ENCODE peak calls at places on chromosome 20, in six cellular contexts. U, N, B, J, S and R are unnamed samples.

GRCh38 chr20:37543828-37544227 is 16.2 kb upstream of the BLCAP start:
- DNase-seq in B (no peak), S (no peak), U (no peak), J (no peak), N (no peak), R (no peak)

GRCh38 chr20:45456632-45457031 is 12.9 kb upstream of the WFDC2 start:
- DNase-seq in J (peak; percentile 71), S (no peak), N (no peak), B (no peak), U (no peak), R (no peak)

GRCh38 chr20:23655551-23656211 is 17.9 kb upstream of the CST3 start:
- DNase-seq in S (no peak), N (no peak), J (no peak), B (peak; percentile 61), U (peak; percentile 11), R (peak; percentile 80)

GRCh38 chr20:8549192-8549591 is 417.1 kb downstream of the PLCB1 start:
- DNase-seq in U (no peak), B (no peak), J (no peak), N (no peak), S (no peak), R (no peak)

GRCh38 chr20:46218656-46219055 is 89.6 kb downstream of the CDH22 start:
- DNase-seq in B (no peak), N (no peak), J (no peak), S (no peak), U (no peak), R (no peak)

GRCh38 chr20:2658414-2659354 is 5.3 kb downstream of the IDH3B start:
- DNase-seq in B (no peak), U (no peak), N (no peak), J (no peak), S (no peak), R (no peak)

GRCh38 chr20:8853805-8854338 is 215.0 kb upstream of the PLCB4 start:
- DNase-seq in B (no peak), S (peak; percentile 29), N (no peak), U (peak; percentile 65), J (peak; percentile 40), R (no peak)

GRCh38 chr20:61230166-61230565 is 21.9 kb upstream of the CDH4 start:
- DNase-seq in U (no peak), J (no peak), B (no peak), N (no peak), S (no peak), R (no peak)

GRCh38 chr20:36541227-36542018 is at the start of gene MYL9:
- DNase-seq in J (no peak), B (peak; percentile 97), N (peak; percentile 88), U (peak; percentile 98), S (peak; percentile 94), R (peak; percentile 90)

GRCh38 chr20:37395921-37396519 is 50.1 kb downstream of the SRC start:
- DNase-seq in B (peak; percentile 62), N (no peak), S (no peak), J (no peak), U (peak; percentile 58), R (no peak)

GRCh38 chr20:1429143-1429728 is 36.4 kb upstream of the FKBP1A start:
- DNase-seq in J (no peak), S (no peak), N (no peak), U (no peak), B (no peak), R (no peak)

GRCh38 chr20:3808141-3808479 is 12.0 kb downstream of the CDC25B start:
- DNase-seq in N (peak; percentile 80), U (peak; percentile 94), B (peak; percentile 80), J (peak; percentile 80), S (peak; percentile 82), R (peak; percentile 84)

GRCh38 chr20:14997791-14998190 is 660.4 kb upstream of the FLRT3 start:
- DNase-seq in B (no peak), J (no peak), S (no peak), U (no peak), N (no peak), R (no peak)

GRCh38 chr20:1207293-1207884 is 4.1 kb downstream of the C20orf202 start:
- DNase-seq in S (no peak), N (no peak), B (no peak), U (no peak), J (no peak), R (no peak)

DNA sequence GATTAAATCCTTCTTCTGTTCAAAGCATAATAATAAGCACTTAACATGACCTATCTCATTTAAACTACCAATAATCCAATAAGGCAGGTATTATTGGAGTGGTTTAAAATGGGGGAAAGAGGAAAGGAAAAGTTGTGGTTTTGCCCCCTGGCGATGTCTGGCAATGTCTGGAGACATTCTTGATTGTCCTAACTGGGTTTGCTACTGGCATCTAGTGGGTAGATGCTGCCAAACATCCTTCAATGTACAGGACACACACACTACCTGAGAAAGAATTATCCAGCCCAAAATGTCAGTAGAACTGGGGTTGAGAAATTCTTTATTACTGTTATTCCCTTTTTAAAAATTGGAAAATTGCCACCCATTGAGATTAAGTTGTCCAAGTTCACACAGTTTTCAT is 25.2 kb upstream of the SRSF6 start:
- DNase-seq in B (no peak), S (no peak), U (no peak), J (no peak), N (no peak), R (no peak)
- TF ChIP-seq CTCF in B (no peak), S (no peak), U (no peak), J (peak; percentile 9), N (no peak), R (no peak)

DNA sequence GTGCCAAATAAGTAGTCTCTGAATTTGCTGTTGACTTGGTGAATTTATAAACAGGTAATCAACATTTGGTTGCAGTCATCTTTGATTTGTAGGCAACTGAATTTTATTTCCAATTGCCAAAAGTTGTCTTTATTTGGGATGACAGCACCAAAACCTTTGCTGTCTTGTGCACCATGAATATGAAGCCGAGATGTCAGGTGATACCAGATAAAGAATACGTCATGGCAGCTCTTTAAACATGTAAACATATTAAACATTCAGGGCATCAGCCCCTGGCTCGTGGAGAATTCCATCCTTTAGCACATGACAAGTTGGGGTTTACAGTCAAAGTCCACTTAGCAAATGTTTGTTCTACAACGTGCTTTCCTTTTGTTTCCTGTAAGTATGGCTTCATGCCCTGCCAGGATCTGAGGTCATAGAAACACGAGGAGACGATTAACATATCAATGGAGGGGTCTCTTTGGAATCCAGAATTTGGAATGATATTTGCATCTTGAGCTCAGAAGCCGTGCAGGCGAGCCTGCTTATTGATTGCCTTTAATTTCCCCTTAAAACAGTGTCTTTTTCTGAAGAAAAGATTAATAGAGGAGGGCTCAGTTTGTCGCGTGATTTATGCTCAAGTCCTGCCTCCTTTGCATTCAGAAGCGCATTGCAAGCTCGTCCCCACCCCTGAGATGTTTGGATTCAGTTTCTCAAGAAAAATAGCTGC is 170.2 kb upstream of the ZNF217 start:
- DNase-seq in N (no peak), B (no peak), S (no peak), U (no peak), J (no peak), R (no peak)
- H3K27ac ChIP-seq in N (no peak overlapping the region), B (no peak overlapping the region), S (no peak overlapping the region), U (peak overlapping the region; percentile 43), J (no peak overlapping the region), R (no peak overlapping the region)

DNA sequence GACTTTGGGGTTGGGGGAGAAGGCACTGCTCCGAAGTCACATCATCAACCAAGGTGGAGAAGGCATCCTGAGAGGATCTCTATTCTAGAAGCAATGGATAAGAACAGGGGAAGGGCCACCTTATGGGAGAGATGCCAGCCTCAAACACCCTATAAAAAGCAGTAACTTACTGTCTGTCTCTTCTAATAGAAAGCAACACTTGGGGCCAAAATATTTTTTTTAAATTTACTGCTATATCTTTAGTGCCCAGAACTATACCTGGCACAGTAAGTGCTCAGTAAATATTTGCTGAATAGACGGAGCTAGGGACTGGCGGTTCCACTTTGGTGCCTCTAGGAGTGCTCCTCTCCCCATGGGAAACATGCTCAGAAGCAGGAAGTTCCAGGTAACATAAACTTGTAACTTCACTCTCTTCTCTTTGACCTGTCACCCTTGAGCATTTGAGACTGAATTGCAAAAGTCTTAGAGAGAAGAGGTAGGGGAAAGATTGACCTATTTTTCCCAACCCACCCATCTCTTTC is 807 bp upstream of the OTOR start:
- DNase-seq in U (no peak), J (no peak), B (no peak), N (no peak), S (no peak), R (no peak)
- TF ChIP-seq CTCF in U (no peak), J (no peak), B (no peak), N (no peak), S (no peak), R (no peak)

DNA sequence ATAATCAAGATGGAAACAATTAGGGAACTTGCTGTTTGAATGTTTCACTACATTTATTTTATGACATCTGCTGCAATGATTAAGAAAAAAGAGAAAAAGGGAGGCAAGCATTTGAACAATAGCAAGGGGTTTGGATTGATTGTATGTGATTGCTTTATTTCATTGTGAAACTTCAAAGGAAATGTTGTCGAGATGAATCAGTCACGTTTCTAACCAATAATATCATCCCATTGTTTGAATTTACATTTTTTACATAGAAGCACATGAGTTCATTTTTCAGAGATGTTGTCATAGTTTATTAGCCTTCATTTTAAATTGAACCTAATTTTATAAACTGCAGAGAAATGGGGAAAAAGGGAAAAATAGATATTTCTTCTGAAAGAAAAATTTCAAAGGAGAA is 572.0 kb downstream of the KIF16B start:
- DNase-seq in N (no peak), B (no peak), U (no peak), S (no peak), J (no peak), R (no peak)
- H3K27ac ChIP-seq in N (no peak overlapping the region), B (no peak overlapping the region), U (no peak overlapping the region), S (no peak overlapping the region), J (no peak overlapping the region), R (no peak overlapping the region)

DNA sequence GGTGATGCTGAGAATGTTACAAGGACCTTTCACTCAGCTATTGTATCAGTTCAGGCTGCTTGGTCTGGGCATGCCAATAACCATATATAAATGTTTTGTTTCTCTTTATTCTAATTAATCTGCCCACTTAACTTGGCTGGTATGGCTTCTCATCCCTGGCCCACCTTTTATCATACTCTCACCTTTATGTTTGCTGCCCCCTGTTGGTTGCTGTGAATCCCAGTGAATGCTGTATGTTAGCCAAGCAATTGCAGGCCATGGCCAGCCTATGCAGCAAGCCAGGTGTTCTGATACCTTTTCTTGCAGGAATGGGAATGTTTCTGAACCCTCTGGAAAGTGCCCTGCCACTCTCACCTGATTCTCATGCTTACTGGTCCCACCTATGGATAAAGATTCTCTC is 54.6 kb downstream of the PCSK2 start:
- DNase-seq in B (no peak), J (peak; percentile 3), S (peak; percentile 19), N (no peak), U (peak; percentile 0), R (no peak)
- TF ChIP-seq CTCF in B (no peak), J (no peak), S (no peak), N (no peak), U (peak; percentile 36), R (no peak)

GRCh38 chr20:11232249-11232648 is 558.5 kb upstream of the JAG1 start:
- DNase-seq in N (no peak), U (no peak), B (no peak), S (no peak), J (no peak), R (no peak)

GRCh38 chr20:11231742-11232141 is 557.9 kb upstream of the JAG1 start:
- DNase-seq in B (no peak), U (no peak), J (no peak), N (no peak), S (no peak), R (no peak)

GRCh38 chr20:11235058-11235457 is 561.3 kb upstream of the JAG1 start:
- DNase-seq in B (no peak), N (no peak), S (no peak), U (peak; percentile 82), J (no peak), R (no peak)

GRCh38 chr20:11232896-11233295 is 559.1 kb upstream of the JAG1 start:
- DNase-seq in B (no peak), U (no peak), N (no peak), J (no peak), S (no peak), R (no peak)

GRCh38 chr20:11234181-11234969 is 560.6 kb upstream of the JAG1 start:
- DNase-seq in B (no peak), S (no peak), N (no peak), U (no peak), J (no peak), R (no peak)
- H3K27ac ChIP-seq in B (peak overlapping the region; percentile 50), S (no peak overlapping the region), N (peak overlapping the region; percentile 67), U (peak overlapping the region; percentile 58), J (no peak overlapping the region), R (no peak overlapping the region)